ENCODE peak calls at places on chromosomes 6 and 20, in six cellular contexts. K, M, I, U, X and P are unnamed samples.

GRCh38 chr6:34067814-34068213 is 78.1 kb downstream of the GRM4 start:
- DNase-seq in K (no peak), M (no peak), I (no peak), U (no peak), X (peak; percentile 26), P (no peak)

GRCh38 chr6:152471459-152472070 is 165.6 kb downstream of the SYNE1 start:
- DNase-seq in K (no peak), M (peak; percentile 51), I (no peak), U (no peak), X (no peak), P (no peak)

GRCh38 chr6:109284675-109285074 is 97.6 kb downstream of the CD164 start:
- DNase-seq in K (no peak), M (no peak), I (no peak), U (no peak), X (no peak), P (no peak)

GRCh38 chr20:22567944-22568871 is 16.2 kb downstream of the FOXA2 start:
- DNase-seq in K (peak; percentile 44), M (no peak), I (no peak), U (no peak), X (no peak), P (no peak)

GRCh38 chr6:133240511-133241087 is 558 bp upstream of the EYA4 start:
- DNase-seq in K (no peak), M (no peak), I (no peak), U (peak; percentile 67), X (peak; percentile 55), P (no peak)

GRCh38 chr6:14765106-14765505 is 480.8 kb upstream of the JARID2 start:
- DNase-seq in K (no peak), M (peak; percentile 23), I (no peak), U (no peak), X (peak; percentile 49), P (peak; percentile 58)

GRCh38 chr6:73521351-73522254 is 771 bp upstream of the EEF1A1 start:
- DNase-seq in K (peak; percentile 80), M (peak; percentile 89), I (peak; percentile 64), U (peak; percentile 89), X (peak; percentile 53), P (peak; percentile 74)

GRCh38 chr6:167684276-167685104 is 142.2 kb upstream of the AFDN start:
- DNase-seq in K (no peak), M (no peak), I (no peak), U (no peak), X (no peak), P (no peak)

GRCh38 chr20:35257175-35257909 is 20.6 kb downstream of the MMP24OS start:
- DNase-seq in K (no peak), M (peak; percentile 68), I (no peak), U (no peak), X (peak; percentile 8), P (peak; percentile 47)

GRCh38 chr20:23246682-23247664 is 103.6 kb upstream of the NXT1 start:
- DNase-seq in K (no peak), M (peak; percentile 39), I (no peak), U (no peak), X (no peak), P (no peak)

GRCh38 chr6:20684474-20684873 is 150.2 kb downstream of the CDKAL1 start:
- DNase-seq in K (no peak), M (no peak), I (no peak), U (no peak), X (no peak), P (no peak)

GRCh38 chr6:29995346-29995777 is 53.0 kb downstream of the HLA-A start:
- DNase-seq in K (no peak), M (peak; percentile 45), I (no peak), U (no peak), X (peak; percentile 3), P (peak; percentile 44)

GRCh38 chr20:25088267-25088666 is 6.3 kb upstream of the VSX1 start:
- DNase-seq in K (no peak), M (no peak), I (no peak), U (no peak), X (no peak), P (no peak)

GRCh38 chr6:43977404-43978111 is 149.7 kb downstream of the MRPL14 start:
- DNase-seq in K (no peak), M (no peak), I (no peak), U (no peak), X (no peak), P (no peak)

GRCh38 chr20:59805786-59806577 is 127.5 kb downstream of the SYCP2 start:
- DNase-seq in K (no peak), M (no peak), I (no peak), U (no peak), X (no peak), P (no peak)

GRCh38 chr6:138455746-138456392 is 43.4 kb downstream of the NHSL1 start:
- DNase-seq in K (no peak), M (peak; percentile 46), I (no peak), U (no peak), X (peak; percentile 87), P (peak; percentile 82)

GRCh38 chr20:36854343-36855240 is 21.3 kb upstream of the TLDC2 start:
- DNase-seq in K (no peak), M (no peak), I (no peak), U (no peak), X (no peak), P (no peak)

GRCh38 chr20:18727032-18727508 is 86.5 kb upstream of the SCP2D1 start:
- DNase-seq in K (no peak), M (no peak), I (no peak), U (no peak), X (peak; percentile 16), P (no peak)

GRCh38 chr6:72464791-72465691 is 156.8 kb upstream of the KCNQ5 start:
- DNase-seq in K (no peak), M (peak; percentile 77), I (peak; percentile 23), U (no peak), X (peak; percentile 57), P (peak; percentile 83)

GRCh38 chr20:53898558-53898931 is 171.8 kb downstream of the BCAS1 start:
- DNase-seq in K (no peak), M (no peak), I (no peak), U (no peak), X (no peak), P (no peak)

GRCh38 chr20:64049060-64049886 is at the start of gene SOX18:
- DNase-seq in K (peak; percentile 67), M (peak; percentile 18), I (no peak), U (no peak), X (peak; percentile 31), P (no peak)

DNA sequence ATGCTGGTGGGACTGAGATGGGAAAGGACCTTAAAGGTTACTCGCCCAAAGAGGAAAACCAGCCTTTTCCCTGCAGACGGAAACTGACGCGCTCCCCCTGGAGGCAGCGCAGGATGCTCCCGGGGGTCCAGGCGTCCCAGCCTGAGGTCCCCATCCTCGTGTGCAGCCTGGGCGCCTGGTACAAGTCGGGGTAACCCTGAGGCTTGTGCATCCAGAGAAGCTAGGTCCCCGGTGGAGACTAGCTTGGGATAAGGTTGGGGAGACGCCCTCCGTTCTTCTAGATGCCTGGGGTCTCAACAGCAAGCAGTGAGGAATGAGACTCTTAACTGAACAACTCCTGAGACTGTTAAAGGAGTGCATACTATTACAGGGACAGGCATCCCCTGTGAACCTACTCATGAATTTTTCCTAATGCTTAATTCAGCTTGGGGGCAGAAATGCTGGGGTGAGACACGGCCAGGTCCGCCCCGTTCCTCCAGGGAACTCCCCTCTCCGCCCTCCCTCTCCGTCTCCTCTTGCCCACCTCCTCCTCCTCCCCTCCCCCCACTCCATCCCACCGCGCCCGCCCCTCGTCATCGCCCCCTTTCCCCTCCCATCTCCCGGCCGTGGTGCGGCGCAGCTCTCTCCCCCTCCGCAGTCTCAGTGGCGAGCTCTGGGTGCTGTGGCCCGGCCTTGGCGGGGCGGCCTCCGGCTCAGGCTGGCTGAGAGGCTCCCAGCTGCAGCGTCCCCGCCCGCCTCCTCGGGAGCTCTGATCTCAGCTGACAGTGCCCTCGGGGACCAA is at the start of gene PRSS35:
- DNase-seq in K (peak; percentile 48), M (peak; percentile 40), I (no peak), U (peak; percentile 77), X (peak; percentile 44), P (peak; percentile 39)
- H3K4me3 ChIP-seq in K (no peak within 1 kb of the TSS), M (peak within 1 kb of the TSS; percentile 60), I (peak within 1 kb of the TSS; percentile 65), U (peak within 1 kb of the TSS; percentile 48), X (peak within 1 kb of the TSS; percentile 66), P (peak within 1 kb of the TSS; percentile 46)

GRCh38 chr6:106702451-106703110 is 73.2 kb downstream of the QRSL1 start:
- DNase-seq in K (peak; percentile 67), M (no peak), I (no peak), U (no peak), X (no peak), P (no peak)

GRCh38 chr6:106702046-106702445 is 72.7 kb downstream of the QRSL1 start:
- DNase-seq in K (no peak), M (no peak), I (no peak), U (no peak), X (no peak), P (no peak)

GRCh38 chr6:106705156-106705555 is 75.8 kb downstream of the QRSL1 start:
- DNase-seq in K (no peak), M (no peak), I (no peak), U (no peak), X (no peak), P (no peak)

GRCh38 chr6:106700581-106700980 is 71.2 kb downstream of the QRSL1 start:
- DNase-seq in K (no peak), M (no peak), I (no peak), U (no peak), X (no peak), P (no peak)

DNA sequence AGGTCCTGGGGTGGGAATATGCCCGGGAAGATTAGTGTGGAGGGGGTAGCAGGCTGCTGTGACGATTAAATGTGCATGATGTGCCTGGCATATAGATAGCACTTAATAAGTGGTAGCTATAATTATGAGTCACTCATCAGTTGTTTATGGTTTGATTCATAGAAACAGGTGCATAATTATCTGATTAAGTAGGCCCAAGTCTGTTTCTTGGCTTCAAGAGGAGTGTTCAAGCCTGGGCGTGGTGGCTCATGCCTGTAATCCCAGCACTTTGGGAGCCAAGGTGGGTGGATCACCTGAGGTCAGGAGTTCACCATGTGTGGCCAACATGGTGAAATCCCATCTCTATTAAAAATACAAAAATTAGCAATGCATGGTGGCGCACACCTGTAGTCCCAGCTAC is 74.9 kb downstream of the QRSL1 start:
- DNase-seq in K (no peak), M (no peak), I (no peak), U (no peak), X (no peak), P (no peak)
- TF ChIP-seq CTCF in K (no peak), M (no peak), I (no peak), U (no peak), X (no peak), P (no peak)

DNA sequence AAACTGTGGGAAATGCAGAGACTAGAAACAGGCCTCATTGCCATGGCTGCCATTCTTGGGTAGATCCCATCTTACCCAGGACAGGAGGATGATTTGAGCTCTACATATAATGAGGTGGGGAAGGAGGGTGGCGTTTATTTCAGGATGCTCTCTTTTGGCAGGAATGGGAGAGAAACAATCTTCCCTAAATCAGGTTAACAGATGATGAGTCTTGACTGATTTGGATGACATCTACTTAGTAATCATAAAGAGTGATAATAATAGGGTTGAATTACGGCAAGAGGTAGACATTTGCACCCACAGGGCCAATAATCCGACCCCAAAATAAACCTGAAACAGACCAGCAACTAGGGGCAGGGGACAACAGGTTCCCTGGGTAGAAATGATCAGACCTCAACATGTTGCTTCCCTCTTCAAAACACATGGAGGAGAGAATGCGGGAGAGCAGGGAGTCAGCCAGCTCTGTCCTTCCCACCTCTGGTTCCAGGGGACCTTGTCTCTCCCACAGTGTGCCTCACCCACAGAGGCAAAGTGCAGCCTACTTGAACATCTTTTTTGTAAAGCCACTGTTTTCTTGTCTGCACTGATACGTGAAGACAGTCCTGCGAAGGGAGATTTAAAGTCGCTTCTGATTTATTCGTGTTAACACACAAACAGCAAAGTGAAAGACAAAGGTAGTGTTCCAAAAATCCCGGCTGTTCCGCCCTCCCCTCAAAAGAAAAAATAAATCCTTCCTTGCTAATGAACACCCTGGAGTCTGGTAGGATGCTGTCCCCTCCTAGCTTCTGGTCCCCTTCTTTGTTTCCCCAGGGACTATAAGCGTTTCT is 3.9 kb downstream of the FOXQ1 start:
- DNase-seq in K (no peak), M (no peak), I (no peak), U (no peak), X (no peak), P (no peak)
- H3K4me3 ChIP-seq in K (peak overlapping the region; percentile 50), M (peak overlapping the region; percentile 69), I (peak overlapping the region; percentile 59), U (peak overlapping the region; percentile 38), X (peak overlapping the region; percentile 80), P (peak overlapping the region; percentile 55)

GRCh38 chr6:37860226-37860839 is 40.8 kb downstream of the ZFAND3 start:
- DNase-seq in K (no peak), M (peak; percentile 72), I (no peak), U (no peak), X (peak; percentile 64), P (peak; percentile 76)
- TF ChIP-seq CTCF in K (peak; percentile 56), M (peak; percentile 74), I (peak; percentile 78), U (peak; percentile 59), X (peak; percentile 78), P (peak; percentile 69)